ENCODE peak calls at places on chromosomes 4 and X, in six cellular contexts. One of them, this sample, is unnamed.

GRCh38 chrX:74251006-74251930 is 52.7 kb upstream of the ZCCHC13 start:
- DNase-seq in mesendoderm: peak; percentile 53
- DNase-seq in IMR-90: peak; percentile 68
- DNase-seq in neuronal stem cell: no peak
- DNase-seq in H1: no peak
- DNase-seq in H9: no peak
- DNase-seq in this sample: peak; percentile 84

GRCh38 chrX:13087322-13088154 is 43.1 kb upstream of the FAM9C start:
- DNase-seq in neuronal stem cell: no peak
- DNase-seq in H1: no peak
- DNase-seq in mesendoderm: no peak
- DNase-seq in IMR-90: peak; percentile 70
- DNase-seq in H9: no peak
- DNase-seq in this sample: peak; percentile 72

GRCh38 chrX:115561605-115562491 is 874 bp downstream of the PLS3 start:
- DNase-seq in neuronal stem cell: peak; percentile 24
- DNase-seq in IMR-90: peak; percentile 35
- DNase-seq in mesendoderm: peak; percentile 69
- DNase-seq in H1: peak; percentile 52
- DNase-seq in H9: peak; percentile 58
- DNase-seq in this sample: peak; percentile 68

GRCh38 chrX:149495573-149496071 is 9.5 kb downstream of the IDS start:
- DNase-seq in mesendoderm: peak; percentile 54
- DNase-seq in neuronal stem cell: no peak
- DNase-seq in H9: no peak
- DNase-seq in H1: no peak
- DNase-seq in IMR-90: peak; percentile 69
- DNase-seq in this sample: peak; percentile 89

GRCh38 chrX:154526901-154527675 is 11.1 kb upstream of the FAM3A start:
- DNase-seq in H9: peak; percentile 83
- DNase-seq in IMR-90: peak; percentile 67
- DNase-seq in H1: peak; percentile 74
- DNase-seq in mesendoderm: peak; percentile 88
- DNase-seq in neuronal stem cell: peak; percentile 50
- DNase-seq in this sample: peak; percentile 84

GRCh38 chrX:128691872-128692271 is 639.7 kb upstream of the ACTRT1 start:
- DNase-seq in IMR-90: no peak
- DNase-seq in mesendoderm: no peak
- DNase-seq in neuronal stem cell: no peak
- DNase-seq in H1: no peak
- DNase-seq in H9: no peak
- DNase-seq in this sample: no peak

GRCh38 chrX:1072637-1073377 is 139.6 kb downstream of the CRLF2 start:
- DNase-seq in H1: peak; percentile 87
- DNase-seq in mesendoderm: peak; percentile 92
- DNase-seq in H9: peak; percentile 49
- DNase-seq in IMR-90: no peak
- DNase-seq in neuronal stem cell: no peak
- DNase-seq in this sample: no peak

GRCh38 chrX:20740443-20740842 is 473.7 kb upstream of the RPS6KA3 start:
- DNase-seq in mesendoderm: peak; percentile 22
- DNase-seq in H9: no peak
- DNase-seq in neuronal stem cell: no peak
- DNase-seq in IMR-90: no peak
- DNase-seq in H1: no peak
- DNase-seq in this sample: no peak

GRCh38 chrX:133965321-133965720 is 20.1 kb downstream of the GPC3 start:
- DNase-seq in IMR-90: no peak
- DNase-seq in neuronal stem cell: no peak
- DNase-seq in H9: no peak
- DNase-seq in H1: no peak
- DNase-seq in mesendoderm: no peak
- DNase-seq in this sample: no peak

GRCh38 chr4:10114607-10115006 is 2.0 kb downstream of the WDR1 start:
- DNase-seq in mesendoderm: no peak
- DNase-seq in H9: no peak
- DNase-seq in H1: no peak
- DNase-seq in IMR-90: no peak
- DNase-seq in neuronal stem cell: no peak
- DNase-seq in this sample: no peak

GRCh38 chr4:10115271-10115656 is 1.3 kb downstream of the WDR1 start:
- DNase-seq in IMR-90: peak; percentile 60
- DNase-seq in H9: no peak
- DNase-seq in neuronal stem cell: no peak
- DNase-seq in H1: peak; percentile 38
- DNase-seq in mesendoderm: no peak
- DNase-seq in this sample: peak; percentile 65

GRCh38 chr4:10112658-10113284 is 3.8 kb downstream of the WDR1 start:
- DNase-seq in H9: no peak
- DNase-seq in mesendoderm: no peak
- DNase-seq in H1: peak; percentile 35
- DNase-seq in IMR-90: no peak
- DNase-seq in neuronal stem cell: no peak
- DNase-seq in this sample: no peak

GRCh38 chr4:10114147-10114546 is 2.5 kb downstream of the WDR1 start:
- DNase-seq in mesendoderm: no peak
- DNase-seq in H1: peak; percentile 26
- DNase-seq in neuronal stem cell: no peak
- DNase-seq in H9: no peak
- DNase-seq in IMR-90: no peak
- DNase-seq in this sample: no peak

DNA sequence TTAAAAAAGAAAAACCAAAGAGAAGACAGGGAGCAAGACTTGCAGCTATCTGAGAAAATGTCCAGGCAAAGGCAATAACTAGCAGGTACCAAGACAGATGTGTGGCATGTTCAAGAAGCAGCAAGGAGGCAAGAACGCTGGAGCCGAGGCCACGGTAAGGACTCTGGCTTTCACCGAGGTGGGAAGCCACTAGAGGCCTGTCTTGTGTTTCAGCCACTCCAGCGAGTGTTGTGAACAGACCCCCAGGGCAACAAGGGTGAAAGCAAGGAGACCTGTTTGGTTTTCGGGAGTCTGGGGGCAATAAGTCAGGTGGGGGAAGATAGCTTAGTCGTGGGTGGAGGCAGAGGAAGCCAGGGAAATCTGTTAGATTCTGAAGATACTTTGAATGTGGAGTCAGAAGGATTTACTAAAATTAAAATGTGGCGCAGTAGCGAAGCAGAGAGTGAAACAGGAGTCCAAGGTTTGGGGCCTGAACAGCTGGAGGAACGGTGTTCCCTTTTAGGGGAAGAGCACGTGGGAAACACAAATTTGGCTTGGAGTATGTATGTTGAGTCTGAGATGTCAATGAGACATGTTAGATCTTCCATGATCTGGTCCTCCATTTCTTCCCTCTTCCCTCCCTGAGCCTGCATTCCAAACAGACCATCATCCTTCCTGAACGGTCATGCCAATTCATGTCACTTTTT is 3.1 kb downstream of the WDR1 start:
- DNase-seq in mesendoderm: no peak
- DNase-seq in H1: peak; percentile 34
- DNase-seq in IMR-90: no peak
- DNase-seq in H9: no peak
- DNase-seq in neuronal stem cell: no peak
- DNase-seq in this sample: no peak
- H3K4ac ChIP-seq in mesendoderm: no peak overlapping the region
- H3K4ac ChIP-seq in H1: no peak overlapping the region
- H3K4ac ChIP-seq in IMR-90: no peak overlapping the region
- H3K4ac ChIP-seq in H9: no peak overlapping the region
- H3K4ac ChIP-seq in neuronal stem cell: no peak overlapping the region
- H3K4ac ChIP-seq in this sample: no peak overlapping the region

GRCh38 chr4:154014401-154015105 is 225.7 kb upstream of the SFRP2 start:
- DNase-seq in H1: no peak
- DNase-seq in neuronal stem cell: no peak
- DNase-seq in H9: no peak
- DNase-seq in IMR-90: no peak
- DNase-seq in mesendoderm: no peak
- DNase-seq in this sample: peak; percentile 43
- H3K4me1 ChIP-seq in H1: no peaks in the 10 kb centered on the region
- H3K4me1 ChIP-seq in neuronal stem cell: peaks cover 6% of the 10 kb centered on the region
- H3K4me1 ChIP-seq in H9: no peaks in the 10 kb centered on the region
- H3K4me1 ChIP-seq in IMR-90: no peaks in the 10 kb centered on the region
- H3K4me1 ChIP-seq in mesendoderm: no peaks in the 10 kb centered on the region
- H3K4me1 ChIP-seq in this sample: peaks cover 3% of the 10 kb centered on the region

GRCh38 chr4:152246659-152247058 is 289.2 kb downstream of the FBXW7 start:
- DNase-seq in neuronal stem cell: no peak
- DNase-seq in mesendoderm: no peak
- DNase-seq in IMR-90: no peak
- DNase-seq in H9: no peak
- DNase-seq in H1: no peak
- DNase-seq in this sample: no peak
- H2AK5ac ChIP-seq in neuronal stem cell: no peak overlapping the region
- H2AK5ac ChIP-seq in mesendoderm: no peak overlapping the region
- H2AK5ac ChIP-seq in IMR-90: no peak overlapping the region
- H2AK5ac ChIP-seq in H9: no peak overlapping the region
- H2AK5ac ChIP-seq in H1: no peak overlapping the region
- H2AK5ac ChIP-seq in this sample: no peak overlapping the region

DNA sequence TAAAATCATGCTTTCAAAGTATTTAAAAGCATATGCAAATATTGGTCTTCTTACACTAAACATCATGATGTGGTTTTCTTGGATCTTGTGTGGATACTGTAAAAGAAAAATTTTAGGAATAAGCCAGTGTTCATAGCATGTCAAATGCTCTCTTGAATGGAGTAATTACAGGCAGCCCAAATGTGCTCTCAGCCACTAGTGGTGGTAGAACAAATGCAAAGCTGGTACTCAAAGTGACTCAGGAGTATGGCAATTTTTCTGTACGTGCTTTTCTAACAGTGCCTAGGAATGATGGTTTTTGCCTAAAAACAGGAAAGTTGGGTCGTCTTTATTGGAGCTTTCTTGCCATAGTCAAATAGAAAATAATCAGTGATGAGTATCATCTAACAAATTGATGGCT is 19.9 kb downstream of the PGRMC2 start:
- DNase-seq in H1: no peak
- DNase-seq in neuronal stem cell: no peak
- DNase-seq in H9: no peak
- DNase-seq in IMR-90: no peak
- DNase-seq in mesendoderm: no peak
- DNase-seq in this sample: no peak
- H3K4ac ChIP-seq in H1: no peak overlapping the region
- H3K4ac ChIP-seq in neuronal stem cell: no peak overlapping the region
- H3K4ac ChIP-seq in H9: no peak overlapping the region
- H3K4ac ChIP-seq in IMR-90: no peak overlapping the region
- H3K4ac ChIP-seq in mesendoderm: no peak overlapping the region
- H3K4ac ChIP-seq in this sample: no peak overlapping the region

DNA sequence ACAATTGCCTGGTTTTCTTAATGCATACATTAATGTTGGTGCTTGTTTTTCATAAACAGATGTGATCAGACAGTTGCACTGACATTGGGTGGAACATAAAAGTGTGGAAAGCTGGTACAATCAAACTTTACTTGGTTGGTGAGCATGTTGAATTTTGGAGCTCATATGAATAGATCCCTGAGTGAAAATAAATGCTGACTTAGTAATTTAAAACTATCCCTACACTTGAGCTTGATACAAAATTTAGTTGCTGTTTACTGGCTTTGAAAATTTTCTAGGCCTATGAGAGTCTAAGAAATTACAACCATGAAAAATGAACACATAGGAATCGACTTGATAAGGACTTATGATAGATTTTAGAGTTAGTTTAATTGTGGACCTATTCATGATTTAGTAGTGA is 551.8 kb upstream of the PABPC4L start:
- DNase-seq in H1: no peak
- DNase-seq in H9: no peak
- DNase-seq in IMR-90: no peak
- DNase-seq in mesendoderm: no peak
- DNase-seq in neuronal stem cell: no peak
- DNase-seq in this sample: no peak
- H3K4me1 ChIP-seq in H1: no peaks in the 10 kb centered on the region
- H3K4me1 ChIP-seq in H9: no peaks in the 10 kb centered on the region
- H3K4me1 ChIP-seq in IMR-90: no peaks in the 10 kb centered on the region
- H3K4me1 ChIP-seq in mesendoderm: peaks cover 3% of the 10 kb centered on the region
- H3K4me1 ChIP-seq in neuronal stem cell: no peaks in the 10 kb centered on the region
- H3K4me1 ChIP-seq in this sample: no peaks in the 10 kb centered on the region

This sample was measured in mesenchymal stem cell.